ENCODE peak calls at places on chromosomes 12 and 14, in four cellular contexts. X is IMR-90, C is SK-N-SH, N is K562. F is an unnamed sample. For H3K4me1, the result is how much of the 10 kb centered on the place peaks cover.

GRCh38 chr12:6752181-6752930 is 585 bp downstream of the MLF2 start:
- DNase-seq in N (no peak), X (peak), C (peak), F (peak)

GRCh38 chr12:83656004-83656403 is 969.3 kb downstream of the TMTC2 start:
- DNase-seq in N (no peak), C (no peak), X (no peak), F (no peak)

GRCh38 chr14:104111301-104112112 is 26.0 kb downstream of the ASPG start:
- DNase-seq in C (no peak), X (no peak), N (no peak), F (no peak)

GRCh38 chr14:48319823-48320222 is 644.4 kb upstream of the MDGA2 start:
- DNase-seq in N (no peak), X (no peak), C (no peak), F (no peak)

GRCh38 chr14:80419769-80420168 is 208.5 kb upstream of the DIO2 start:
- DNase-seq in C (no peak), N (no peak), X (no peak), F (peak)

GRCh38 chr12:19410639-19411184 is 28.6 kb upstream of the AEBP2 start:
- DNase-seq in N (no peak), X (no peak), C (no peak), F (no peak)

GRCh38 chr14:89983375-89983774 is 27.6 kb downstream of the TDP1 start:
- DNase-seq in X (no peak), N (no peak), C (no peak), F (no peak)

GRCh38 chr14:89422181-89422951 is 5.3 kb upstream of the FOXN3 start:
- DNase-seq in X (peak), N (no peak), C (no peak), F (no peak)

GRCh38 chr12:116385486-116386217 is 108.2 kb upstream of the MED13L start:
- DNase-seq in N (peak), C (no peak), X (no peak), F (no peak)

GRCh38 chr14:35158951-35159653 is 36.8 kb downstream of the PRORP start:
- DNase-seq in N (no peak), X (peak), C (no peak), F (peak)

GRCh38 chr14:35159742-35160409 is 37.5 kb downstream of the PRORP start:
- DNase-seq in X (peak), C (no peak), N (peak), F (peak)

GRCh38 chr14:35158491-35158890 is 36.1 kb downstream of the PRORP start:
- DNase-seq in C (no peak), N (no peak), X (no peak), F (no peak)

GRCh38 chr14:35154016-35154415 is 31.7 kb downstream of the PRORP start:
- DNase-seq in N (no peak), C (no peak), X (no peak), F (no peak)

DNA sequence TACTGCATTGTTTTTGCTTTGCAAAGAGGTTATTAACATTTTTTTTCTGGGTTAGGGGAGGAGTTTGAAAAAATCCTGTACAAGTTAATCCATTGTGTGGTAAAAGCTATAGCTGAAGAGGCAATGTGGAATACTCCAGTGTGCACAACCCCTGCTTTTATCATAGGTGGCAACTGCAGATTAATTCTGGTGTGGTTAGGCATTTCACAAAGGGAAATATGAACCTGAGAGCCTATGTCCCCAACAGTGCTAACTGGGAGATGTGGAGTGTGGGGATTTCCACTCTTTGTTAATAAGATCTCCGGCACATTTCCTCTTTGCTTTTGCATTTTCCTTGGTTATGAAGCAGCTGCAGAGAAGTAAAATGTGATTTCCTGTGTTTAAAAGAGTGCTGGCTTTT is 33.6 kb downstream of the PRORP start:
- DNase-seq in X (peak), C (peak), N (no peak), F (peak)
- H3K9ac ChIP-seq in X (no peak), C (no peak), N (no peak), F (peak)

GRCh38 chr14:75438486-75439080 is 10.8 kb downstream of the JDP2 start:
- DNase-seq in X (no peak), N (no peak), C (no peak), F (no peak)
- H3K4me1 ChIP-seq in X (under half), N (under half), C (half or more), F (under half)

GRCh38 chr14:98606041-98606640 is 665.9 kb downstream of the BCL11B start:
- DNase-seq in N (no peak), C (no peak), X (no peak), F (no peak)

GRCh38 chr14:98607341-98607910 is 664.6 kb downstream of the BCL11B start:
- DNase-seq in C (no peak), N (no peak), X (no peak), F (no peak)

GRCh38 chr14:98606816-98607215 is 665.2 kb downstream of the BCL11B start:
- DNase-seq in X (no peak), C (no peak), N (no peak), F (no peak)

GRCh38 chr14:98602983-98603382 is 669.0 kb downstream of the BCL11B start:
- DNase-seq in C (no peak), X (no peak), N (no peak), F (no peak)

DNA sequence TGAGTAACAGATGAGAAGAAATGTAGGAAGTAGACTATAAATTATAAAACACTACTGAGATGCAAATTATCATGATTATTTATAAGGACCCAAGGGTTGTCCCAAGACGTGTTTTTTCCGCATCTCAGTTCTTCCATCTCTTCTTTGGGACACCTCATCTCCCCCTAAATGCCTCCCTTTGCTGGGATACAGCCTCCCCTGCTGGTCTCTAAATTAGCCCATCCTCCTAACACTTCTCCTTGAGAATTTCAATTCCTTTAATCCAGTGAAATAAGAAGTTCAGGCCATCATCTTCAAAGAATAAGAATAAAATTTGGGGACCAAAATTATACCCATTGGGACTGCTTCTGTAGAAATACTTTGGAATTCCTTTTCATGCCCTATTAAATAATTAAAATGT is 667.0 kb downstream of the BCL11B start:
- DNase-seq in C (no peak), X (no peak), N (no peak), F (no peak)
- TF ChIP-seq CTCF in C (no peak), X (no peak), N (no peak), F (no peak)

DNA sequence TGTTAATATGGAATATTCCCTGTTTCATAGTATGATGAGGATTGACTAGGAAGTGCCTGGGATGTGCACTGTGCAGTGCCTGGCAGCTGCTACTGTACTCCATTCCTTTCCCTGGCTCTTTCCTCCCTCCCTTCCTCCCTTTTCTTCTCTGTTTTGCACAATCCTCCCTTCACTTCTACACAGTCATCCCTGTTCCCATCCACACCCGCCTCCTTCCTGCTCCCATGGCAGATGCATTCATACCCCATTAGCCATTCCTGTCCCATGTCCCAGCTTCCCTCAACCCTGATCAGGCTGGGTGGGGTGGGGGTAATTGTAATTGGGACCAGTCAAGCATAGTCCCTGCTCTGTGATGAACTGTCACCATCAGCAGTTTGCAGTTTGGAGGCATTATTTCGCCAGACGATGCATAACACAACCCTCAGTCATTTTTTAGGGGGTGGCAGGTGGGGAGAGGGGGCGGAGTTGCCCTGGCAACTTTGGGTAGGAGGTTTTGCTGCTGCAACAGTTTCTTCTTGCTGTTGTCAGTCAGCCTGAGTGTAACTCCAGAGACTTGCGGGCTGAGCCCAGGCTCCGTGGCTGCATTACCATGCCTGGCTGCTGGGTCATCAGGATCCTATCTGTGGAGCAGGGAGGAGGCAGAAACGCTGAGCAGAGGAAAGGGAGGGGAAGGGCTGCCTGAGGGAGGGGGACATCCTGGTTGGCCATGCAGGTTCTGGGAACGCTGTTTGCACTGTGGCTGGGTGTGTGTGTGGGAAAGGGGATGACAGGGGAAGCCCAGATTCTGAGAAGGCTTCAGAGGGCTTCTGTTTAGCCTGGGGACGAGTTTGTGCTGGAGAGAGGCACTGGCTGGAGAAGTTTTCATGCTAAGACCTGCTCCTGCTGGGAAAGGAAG is 4.1 kb upstream of the KRT84 start:
- DNase-seq in C (no peak), X (no peak), N (no peak), F (peak)
- H3K9ac ChIP-seq in C (no peak), X (no peak), N (no peak), F (no peak)

DNA sequence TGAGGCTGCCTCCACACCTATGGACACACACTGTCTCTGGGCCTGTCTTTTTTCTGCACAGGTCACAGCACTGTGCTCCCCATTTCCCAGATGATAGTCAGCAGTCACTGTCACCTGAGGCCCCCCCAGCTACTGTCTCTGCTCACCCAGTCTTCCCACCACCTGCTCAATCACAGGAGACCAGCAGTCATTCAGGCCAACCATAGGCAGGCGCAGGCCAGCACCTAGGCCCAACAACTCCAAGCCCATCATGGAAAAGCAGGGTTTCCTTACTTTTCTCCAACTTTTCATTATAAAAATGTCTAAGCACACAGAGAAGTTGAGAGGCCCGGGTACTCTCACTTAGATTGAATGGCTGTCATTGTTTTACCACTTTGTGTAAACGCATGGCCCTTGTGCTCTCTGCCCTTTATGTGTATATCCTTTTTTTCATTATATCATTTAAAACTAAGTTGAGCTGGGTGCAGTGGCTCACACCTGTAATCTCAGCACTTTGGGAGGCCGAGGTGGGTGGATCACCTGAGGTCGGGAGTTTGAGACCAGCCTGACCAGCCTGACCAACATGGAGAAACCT is 7.1 kb downstream of the PXN start:
- DNase-seq in N (no peak), X (no peak), C (no peak), F (no peak)
- H3K4me1 ChIP-seq in N (under half), X (under half), C (under half), F (under half)

GRCh38 chr12:46775796-46776195 is 50.0 kb downstream of the SLC38A4 start:
- DNase-seq in C (no peak), N (no peak), X (no peak), F (no peak)
- TF ChIP-seq CTCF in C (no peak), N (no peak), X (no peak), F (no peak)